ENCODE peak calls at places on chromosomes 12 and 14, in four cellular contexts. One of them, this sample, is unnamed.

GRCh38 chr14:91521058-91521721 is 11.1 kb upstream of the PPP4R3A start:
- DNase-seq in pancreas: no peak
- DNase-seq in A673: no peak
- DNase-seq in CD4-positive, alpha-beta memory T cell: no peak
- DNase-seq in this sample: no peak

GRCh38 chr12:58066296-58066695 is 124.9 kb downstream of the ATP23 start:
- DNase-seq in pancreas: no peak
- DNase-seq in A673: no peak
- DNase-seq in CD4-positive, alpha-beta memory T cell: no peak
- DNase-seq in this sample: no peak

GRCh38 chr12:96989916-96990315 is 82.9 kb downstream of the NEDD1 start:
- DNase-seq in pancreas: peak; percentile 39
- DNase-seq in A673: peak; percentile 40
- DNase-seq in CD4-positive, alpha-beta memory T cell: no peak
- DNase-seq in this sample: no peak

GRCh38 chr12:46811185-46811584 is 14.6 kb downstream of the SLC38A4 start:
- DNase-seq in pancreas: no peak
- DNase-seq in A673: no peak
- DNase-seq in CD4-positive, alpha-beta memory T cell: peak; percentile 31
- DNase-seq in this sample: no peak

GRCh38 chr12:130583800-130584199 is 132.3 kb downstream of the RIMBP2 start:
- DNase-seq in pancreas: no peak
- DNase-seq in A673: no peak
- DNase-seq in CD4-positive, alpha-beta memory T cell: no peak
- DNase-seq in this sample: no peak

GRCh38 chr12:112386726-112387125 is 4.5 kb upstream of the HECTD4 start:
- DNase-seq in pancreas: no peak
- DNase-seq in A673: peak; percentile 36
- DNase-seq in CD4-positive, alpha-beta memory T cell: no peak
- DNase-seq in this sample: peak; percentile 96

GRCh38 chr14:66649515-66649914 is 141.6 kb downstream of the GPHN start:
- DNase-seq in pancreas: no peak
- DNase-seq in A673: no peak
- DNase-seq in CD4-positive, alpha-beta memory T cell: peak; percentile 4
- DNase-seq in this sample: no peak

GRCh38 chr12:22856120-22856699 is 231.2 kb downstream of the ETNK1 start:
- DNase-seq in pancreas: no peak
- DNase-seq in A673: peak; percentile 55
- DNase-seq in CD4-positive, alpha-beta memory T cell: no peak
- DNase-seq in this sample: peak; percentile 50

GRCh38 chr12:91111366-91112321 is at the start of gene LUM:
- DNase-seq in pancreas: no peak
- DNase-seq in A673: no peak
- DNase-seq in CD4-positive, alpha-beta memory T cell: no peak
- DNase-seq in this sample: peak; percentile 95

GRCh38 chr14:95255487-95255886 is 64.2 kb downstream of the CLMN start:
- DNase-seq in pancreas: peak; percentile 65
- DNase-seq in A673: peak; percentile 97
- DNase-seq in CD4-positive, alpha-beta memory T cell: no peak
- DNase-seq in this sample: no peak

GRCh38 chr12:54858562-54858961 is 4.2 kb downstream of the MUCL1 start:
- DNase-seq in pancreas: no peak
- DNase-seq in A673: no peak
- DNase-seq in CD4-positive, alpha-beta memory T cell: no peak
- DNase-seq in this sample: no peak

GRCh38 chr12:120702629-120703028 is 7.6 kb upstream of the UNC119B start:
- DNase-seq in pancreas: no peak
- DNase-seq in A673: no peak
- DNase-seq in CD4-positive, alpha-beta memory T cell: no peak
- DNase-seq in this sample: no peak

GRCh38 chr12:56128669-56129209 is 672 bp downstream of the ESYT1 start:
- DNase-seq in pancreas: no peak
- DNase-seq in A673: peak; percentile 51
- DNase-seq in CD4-positive, alpha-beta memory T cell: peak; percentile 32
- DNase-seq in this sample: peak; percentile 26

GRCh38 chr14:55832122-55832911 is 252.3 kb downstream of the KTN1 start:
- DNase-seq in pancreas: peak; percentile 21
- DNase-seq in A673: no peak
- DNase-seq in CD4-positive, alpha-beta memory T cell: no peak
- DNase-seq in this sample: no peak

GRCh38 chr14:35285168-35285990 is 6.8 kb upstream of the PSMA6 start:
- DNase-seq in pancreas: no peak
- DNase-seq in A673: no peak
- DNase-seq in CD4-positive, alpha-beta memory T cell: no peak
- DNase-seq in this sample: no peak

GRCh38 chr12:104672501-104673265 is 215.9 kb downstream of the CHST11 start:
- DNase-seq in pancreas: peak; percentile 23
- DNase-seq in A673: no peak
- DNase-seq in CD4-positive, alpha-beta memory T cell: no peak
- DNase-seq in this sample: no peak

GRCh38 chr12:42686514-42687172 is 97.1 kb upstream of the PRICKLE1 start:
- DNase-seq in pancreas: no peak
- DNase-seq in A673: no peak
- DNase-seq in CD4-positive, alpha-beta memory T cell: no peak
- DNase-seq in this sample: no peak

GRCh38 chr14:103527408-103528157 is 1.4 kb upstream of the TRMT61A start:
- DNase-seq in pancreas: no peak
- DNase-seq in A673: peak; percentile 52
- DNase-seq in CD4-positive, alpha-beta memory T cell: no peak
- DNase-seq in this sample: no peak

GRCh38 chr12:55974308-55974724 is 438 bp downstream of the RAB5B start:
- DNase-seq in pancreas: no peak
- DNase-seq in A673: peak; percentile 27
- DNase-seq in CD4-positive, alpha-beta memory T cell: no peak
- DNase-seq in this sample: peak; percentile 56

GRCh38 chr14:75864352-75864751 is 117.4 kb downstream of the TGFB3 start:
- DNase-seq in pancreas: no peak
- DNase-seq in A673: no peak
- DNase-seq in CD4-positive, alpha-beta memory T cell: no peak
- DNase-seq in this sample: peak; percentile 89

GRCh38 chr12:20523658-20524057 is 155.3 kb downstream of the PDE3A start:
- DNase-seq in pancreas: no peak
- DNase-seq in A673: no peak
- DNase-seq in CD4-positive, alpha-beta memory T cell: no peak
- DNase-seq in this sample: no peak

GRCh38 chr12:110543252-110543959 is 39.7 kb downstream of the PPTC7 start:
- DNase-seq in pancreas: peak; percentile 86
- DNase-seq in A673: peak; percentile 93
- DNase-seq in CD4-positive, alpha-beta memory T cell: no peak
- DNase-seq in this sample: peak; percentile 90

GRCh38 chr12:58537278-58537677 is 383.0 kb downstream of the LRIG3 start:
- DNase-seq in pancreas: no peak
- DNase-seq in A673: peak; percentile 12
- DNase-seq in CD4-positive, alpha-beta memory T cell: no peak
- DNase-seq in this sample: peak; percentile 83

GRCh38 chr12:52381206-52381605 is 4.2 kb downstream of the KRT84 start:
- DNase-seq in pancreas: no peak
- DNase-seq in A673: no peak
- DNase-seq in CD4-positive, alpha-beta memory T cell: no peak
- DNase-seq in this sample: no peak

GRCh38 chr14:80211143-80212024 is at the start of gene DIO2:
- DNase-seq in pancreas: peak; percentile 31
- DNase-seq in A673: peak; percentile 9
- DNase-seq in CD4-positive, alpha-beta memory T cell: no peak
- DNase-seq in this sample: peak; percentile 43

GRCh38 chr14:80208426-80208950 is 2.8 kb downstream of the DIO2 start:
- DNase-seq in pancreas: no peak
- DNase-seq in A673: no peak
- DNase-seq in CD4-positive, alpha-beta memory T cell: no peak
- DNase-seq in this sample: no peak

GRCh38 chr14:80213602-80214001 is 2.3 kb upstream of the DIO2 start:
- DNase-seq in pancreas: peak; percentile 25
- DNase-seq in A673: peak; percentile 72
- DNase-seq in CD4-positive, alpha-beta memory T cell: no peak
- DNase-seq in this sample: peak; percentile 81

GRCh38 chr14:80215081-80215480 is 3.8 kb upstream of the DIO2 start:
- DNase-seq in pancreas: no peak
- DNase-seq in A673: no peak
- DNase-seq in CD4-positive, alpha-beta memory T cell: no peak
- DNase-seq in this sample: no peak

GRCh38 chr14:80212025-80212402 is 710 bp upstream of the DIO2 start:
- DNase-seq in pancreas: no peak
- DNase-seq in A673: peak; percentile 69
- DNase-seq in CD4-positive, alpha-beta memory T cell: no peak
- DNase-seq in this sample: peak; percentile 83
- H3K4me3 ChIP-seq in pancreas: no peak overlapping the region
- H3K4me3 ChIP-seq in A673: peak overlapping the region; percentile 30
- H3K4me3 ChIP-seq in CD4-positive, alpha-beta memory T cell: no peak overlapping the region
- H3K4me3 ChIP-seq in this sample: peak overlapping the region; percentile 47

DNA sequence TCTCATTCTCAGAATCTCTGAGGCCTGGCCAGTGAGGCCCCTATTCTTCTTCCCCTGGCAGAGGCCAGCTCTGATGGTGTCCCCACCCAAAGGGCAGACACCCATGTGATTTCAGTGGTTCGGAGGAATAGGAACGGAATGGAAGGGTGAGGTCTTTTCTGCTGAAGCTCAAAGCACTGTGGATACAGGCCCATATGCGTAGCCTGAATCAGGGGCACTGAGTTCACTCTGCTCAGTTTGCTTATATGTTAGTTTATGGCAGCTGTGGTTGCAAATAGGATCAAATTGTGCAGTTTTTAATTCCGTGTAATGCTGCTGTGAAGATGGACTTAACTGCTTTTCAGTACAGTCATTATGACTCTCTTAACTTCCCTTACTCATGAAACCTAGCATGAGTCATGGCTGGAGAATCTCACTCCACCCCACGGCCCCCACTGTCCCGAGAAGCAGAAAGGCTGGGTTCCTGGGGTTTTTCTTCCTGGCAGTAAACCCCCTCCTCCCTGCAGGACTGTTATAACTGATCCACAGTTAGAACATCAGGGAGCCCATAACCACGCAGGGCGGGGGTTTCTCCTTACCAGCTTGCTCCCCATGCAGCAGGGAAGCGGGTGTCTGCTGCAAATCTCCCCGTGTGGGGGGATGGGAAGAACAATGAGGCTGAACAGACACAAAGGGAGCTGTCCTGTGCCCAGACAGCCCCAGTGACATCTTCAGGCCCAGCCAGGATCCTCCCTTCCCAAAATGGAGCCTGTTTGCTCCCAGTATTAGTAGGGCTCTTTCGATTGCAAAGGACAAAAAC is 122.7 kb downstream of the SLC38A6 start:
- DNase-seq in pancreas: no peak
- DNase-seq in A673: peak; percentile 98
- DNase-seq in CD4-positive, alpha-beta memory T cell: no peak
- DNase-seq in this sample: peak; percentile 96
- H3K4me3 ChIP-seq in pancreas: no peak overlapping the region
- H3K4me3 ChIP-seq in A673: no peak overlapping the region
- H3K4me3 ChIP-seq in CD4-positive, alpha-beta memory T cell: no peak overlapping the region
- H3K4me3 ChIP-seq in this sample: no peak overlapping the region

GRCh38 chr12:3772380-3772779 is 19.5 kb upstream of the CRACR2A start:
- DNase-seq in pancreas: no peak
- DNase-seq in A673: no peak
- DNase-seq in CD4-positive, alpha-beta memory T cell: peak; percentile 14
- DNase-seq in this sample: peak; percentile 40
- H3K4me3 ChIP-seq in pancreas: no peak overlapping the region
- H3K4me3 ChIP-seq in A673: no peak overlapping the region
- H3K4me3 ChIP-seq in CD4-positive, alpha-beta memory T cell: no peak overlapping the region
- H3K4me3 ChIP-seq in this sample: no peak overlapping the region

GRCh38 chr14:100328495-100329163 is 5.5 kb downstream of the SLC25A47 start:
- DNase-seq in pancreas: peak; percentile 49
- DNase-seq in A673: no peak
- DNase-seq in CD4-positive, alpha-beta memory T cell: no peak
- DNase-seq in this sample: no peak
- H3K4me3 ChIP-seq in pancreas: no peak overlapping the region
- H3K4me3 ChIP-seq in A673: no peak overlapping the region
- H3K4me3 ChIP-seq in CD4-positive, alpha-beta memory T cell: no peak overlapping the region
- H3K4me3 ChIP-seq in this sample: no peak overlapping the region

GRCh38 chr12:93624595-93625294 is 52.3 kb downstream of the SOCS2 start:
- DNase-seq in pancreas: no peak
- DNase-seq in A673: peak; percentile 59
- DNase-seq in CD4-positive, alpha-beta memory T cell: no peak
- DNase-seq in this sample: peak; percentile 96
- H3K4me3 ChIP-seq in pancreas: no peak overlapping the region
- H3K4me3 ChIP-seq in A673: no peak overlapping the region
- H3K4me3 ChIP-seq in CD4-positive, alpha-beta memory T cell: no peak overlapping the region
- H3K4me3 ChIP-seq in this sample: no peak overlapping the region

DNA sequence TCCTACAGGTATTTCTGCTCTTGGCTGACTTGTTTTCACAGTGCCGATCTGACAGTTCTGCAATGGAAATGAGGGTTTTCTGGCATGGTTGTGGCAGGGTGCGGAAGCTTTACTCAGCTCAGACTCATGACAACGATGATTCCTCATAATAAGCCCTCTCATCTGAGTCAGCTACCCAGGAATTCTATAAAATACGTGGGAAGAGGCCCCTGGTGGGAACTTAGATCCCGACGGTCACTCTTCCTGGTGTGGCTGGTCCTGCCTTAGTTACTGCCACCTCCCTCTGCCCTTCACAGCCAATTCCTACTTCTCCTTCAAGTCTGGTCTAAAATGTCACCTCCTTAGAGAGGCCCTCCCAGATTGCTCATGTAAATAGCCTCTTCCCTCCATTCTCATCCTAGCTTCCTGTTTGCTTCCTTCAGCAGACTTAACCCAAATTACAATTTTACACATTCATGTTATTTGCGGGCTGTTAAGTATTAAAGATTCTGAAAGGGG is 104.2 kb upstream of the MAP1LC3B2 start:
- DNase-seq in pancreas: no peak
- DNase-seq in A673: no peak
- DNase-seq in CD4-positive, alpha-beta memory T cell: no peak
- DNase-seq in this sample: peak; percentile 93
- H3K4me3 ChIP-seq in pancreas: no peak overlapping the region
- H3K4me3 ChIP-seq in A673: no peak overlapping the region
- H3K4me3 ChIP-seq in CD4-positive, alpha-beta memory T cell: no peak overlapping the region
- H3K4me3 ChIP-seq in this sample: no peak overlapping the region

This sample was measured in fibroblast of villous mesenchyme.